ENCODE peak calls at places on chromosomes 13 and 19, in ten cellular contexts. Y is RWPE2; I is PC-3; R is GM23248; N is gastrocnemius medialis; A is left lung; V is CD8-positive, alpha-beta memory T cell; K is adrenal gland; H is CD8-positive, alpha-beta T cell; O is right atrium auricular region. B is an unnamed sample.

GRCh38 chr19:2227415-2228156 is 8.5 kb downstream of the PLEKHJ1 start:
- DNase-seq in Y (no peak), I (no peak), R (no peak), N (no peak), A (no peak), V (no peak), K (no peak), H (no peak), O (no peak), B (no peak)

GRCh38 chr19:8641908-8642547 is 11.6 kb downstream of the NFILZ start:
- DNase-seq in Y (no peak), I (peak; percentile 70), R (peak; percentile 70), N (no peak), A (no peak), V (peak; percentile 49), K (no peak), H (no peak), O (no peak), B (no peak)

GRCh38 chr19:1132625-1133383 is 29.0 kb downstream of the GPX4 start:
- DNase-seq in Y (no peak), I (no peak), R (no peak), N (no peak), A (no peak), V (peak; percentile 36), K (no peak), H (no peak), O (no peak), B (no peak)

GRCh38 chr13:59687028-59687427 is 476.7 kb downstream of the DIAPH3 start:
- DNase-seq in Y (no peak), I (no peak), R (no peak), N (no peak), A (no peak), V (no peak), K (no peak), H (no peak), O (no peak), B (no peak)

GRCh38 chr13:67094952-67095351 is 135.2 kb downstream of the PCDH9 start:
- DNase-seq in Y (no peak), I (no peak), R (no peak), N (no peak), A (no peak), V (no peak), K (no peak), H (no peak), O (no peak), B (no peak)

GRCh38 chr19:46218160-46218559 is 11.4 kb upstream of the IGFL1 start:
- DNase-seq in Y (no peak), I (peak; percentile 39), R (peak; percentile 36), N (no peak), A (no peak), V (no peak), K (peak; percentile 56), H (no peak), O (no peak), B (no peak)

GRCh38 chr19:58154287-58154678 is 3.7 kb upstream of the ZNF329 start:
- DNase-seq in Y (no peak), I (no peak), R (peak; percentile 75), N (no peak), A (peak; percentile 53), V (no peak), K (peak; percentile 61), H (no peak), O (peak; percentile 60), B (no peak)

GRCh38 chr13:110521296-110521680 is 40.2 kb downstream of the RAB20 start:
- DNase-seq in Y (no peak), I (no peak), R (peak; percentile 19), N (no peak), A (no peak), V (no peak), K (no peak), H (no peak), O (no peak), B (no peak)

GRCh38 chr19:6888967-6889366 is 1.6 kb downstream of the ADGRE1 start:
- DNase-seq in Y (no peak), I (no peak), R (no peak), N (no peak), A (no peak), V (no peak), K (no peak), H (no peak), O (no peak), B (no peak)

GRCh38 chr19:6890938-6891337 is 3.6 kb downstream of the ADGRE1 start:
- DNase-seq in Y (no peak), I (no peak), R (no peak), N (no peak), A (no peak), V (peak; percentile 44), K (no peak), H (peak; percentile 5), O (no peak), B (no peak)

GRCh38 chr19:6886272-6886671 is 1.1 kb upstream of the ADGRE1 start:
- DNase-seq in Y (no peak), I (no peak), R (no peak), N (no peak), A (no peak), V (no peak), K (no peak), H (no peak), O (no peak), B (no peak)

GRCh38 chr19:6890421-6890913 is 3.1 kb downstream of the ADGRE1 start:
- DNase-seq in Y (no peak), I (no peak), R (no peak), N (no peak), A (no peak), V (peak; percentile 56), K (no peak), H (peak; percentile 11), O (no peak), B (no peak)

GRCh38 chr19:6887326-6887725 is at the start of gene ADGRE1:
- DNase-seq in Y (no peak), I (no peak), R (no peak), N (no peak), A (peak; percentile 58), V (no peak), K (no peak), H (no peak), O (no peak), B (no peak)
- H3K4me1 ChIP-seq in Y (no peaks in the 10 kb centered on the region), I (no peaks in the 10 kb centered on the region), R (no peaks in the 10 kb centered on the region), N (no peaks in the 10 kb centered on the region), A (peaks cover 42% of the 10 kb centered on the region), V (peaks cover 53% of the 10 kb centered on the region), K (no peaks in the 10 kb centered on the region), H (peaks cover 51% of the 10 kb centered on the region), O (no peaks in the 10 kb centered on the region), B (no peaks in the 10 kb centered on the region)

DNA sequence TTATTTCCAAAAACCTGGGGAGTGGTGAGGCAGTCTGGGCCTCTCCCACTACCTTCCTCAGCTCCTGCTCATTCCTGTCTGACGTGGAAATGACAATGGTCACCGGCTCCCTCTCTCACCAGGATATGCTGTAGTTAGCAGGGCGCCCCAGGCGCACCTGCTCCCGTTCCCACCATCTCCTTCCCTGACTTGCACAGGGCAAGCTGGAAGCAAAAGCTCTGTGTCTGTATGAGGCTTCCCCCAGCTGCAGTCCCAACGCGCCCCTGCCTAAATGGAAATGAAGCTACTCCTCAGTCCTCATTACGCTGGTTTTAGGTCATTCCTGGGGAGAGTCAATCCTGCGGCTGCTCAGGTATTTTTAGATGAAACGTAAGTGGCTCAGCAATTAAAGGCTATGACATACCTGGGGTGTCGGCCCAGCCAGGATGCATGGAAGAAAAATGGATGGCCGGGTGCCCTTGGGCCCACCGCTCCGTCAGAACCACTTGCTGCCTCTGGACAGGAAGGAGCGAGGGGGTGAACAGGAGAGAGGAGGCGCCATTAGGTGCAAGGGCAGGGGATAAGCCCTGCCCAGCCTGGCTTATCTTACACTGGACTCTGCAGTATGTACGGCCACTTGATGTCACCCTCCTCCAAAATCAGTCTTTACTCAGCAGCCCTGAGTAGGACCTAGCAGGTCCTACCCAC is 32.4 kb downstream of the DHRS12 start:
- DNase-seq in Y (no peak), I (no peak), R (no peak), N (no peak), A (no peak), V (no peak), K (no peak), H (no peak), O (peak; percentile 53), B (no peak)
- H3K4me1 ChIP-seq in Y (no peaks in the 10 kb centered on the region), I (no peaks in the 10 kb centered on the region), R (no peaks in the 10 kb centered on the region), N (peaks cover 11% of the 10 kb centered on the region), A (no peaks in the 10 kb centered on the region), V (no peaks in the 10 kb centered on the region), K (peaks cover 4% of the 10 kb centered on the region), H (no peaks in the 10 kb centered on the region), O (no peaks in the 10 kb centered on the region), B (peaks cover 29% of the 10 kb centered on the region)

GRCh38 chr19:13060233-13060963 is 42.3 kb downstream of the LYL1 start:
- DNase-seq in Y (no peak), I (no peak), R (peak; percentile 74), N (no peak), A (no peak), V (no peak), K (peak; percentile 50), H (no peak), O (no peak), B (no peak)

GRCh38 chr19:13058951-13059660 is 43.6 kb downstream of the LYL1 start:
- DNase-seq in Y (no peak), I (no peak), R (no peak), N (peak; percentile 55), A (no peak), V (no peak), K (no peak), H (no peak), O (no peak), B (no peak)

GRCh38 chr19:13063461-13064091 is 39.1 kb downstream of the LYL1 start:
- DNase-seq in Y (no peak), I (no peak), R (no peak), N (peak; percentile 88), A (no peak), V (no peak), K (no peak), H (no peak), O (no peak), B (no peak)

GRCh38 chr19:13062317-13062716 is 40.3 kb downstream of the LYL1 start:
- DNase-seq in Y (no peak), I (no peak), R (no peak), N (no peak), A (no peak), V (no peak), K (no peak), H (no peak), O (no peak), B (no peak)

DNA sequence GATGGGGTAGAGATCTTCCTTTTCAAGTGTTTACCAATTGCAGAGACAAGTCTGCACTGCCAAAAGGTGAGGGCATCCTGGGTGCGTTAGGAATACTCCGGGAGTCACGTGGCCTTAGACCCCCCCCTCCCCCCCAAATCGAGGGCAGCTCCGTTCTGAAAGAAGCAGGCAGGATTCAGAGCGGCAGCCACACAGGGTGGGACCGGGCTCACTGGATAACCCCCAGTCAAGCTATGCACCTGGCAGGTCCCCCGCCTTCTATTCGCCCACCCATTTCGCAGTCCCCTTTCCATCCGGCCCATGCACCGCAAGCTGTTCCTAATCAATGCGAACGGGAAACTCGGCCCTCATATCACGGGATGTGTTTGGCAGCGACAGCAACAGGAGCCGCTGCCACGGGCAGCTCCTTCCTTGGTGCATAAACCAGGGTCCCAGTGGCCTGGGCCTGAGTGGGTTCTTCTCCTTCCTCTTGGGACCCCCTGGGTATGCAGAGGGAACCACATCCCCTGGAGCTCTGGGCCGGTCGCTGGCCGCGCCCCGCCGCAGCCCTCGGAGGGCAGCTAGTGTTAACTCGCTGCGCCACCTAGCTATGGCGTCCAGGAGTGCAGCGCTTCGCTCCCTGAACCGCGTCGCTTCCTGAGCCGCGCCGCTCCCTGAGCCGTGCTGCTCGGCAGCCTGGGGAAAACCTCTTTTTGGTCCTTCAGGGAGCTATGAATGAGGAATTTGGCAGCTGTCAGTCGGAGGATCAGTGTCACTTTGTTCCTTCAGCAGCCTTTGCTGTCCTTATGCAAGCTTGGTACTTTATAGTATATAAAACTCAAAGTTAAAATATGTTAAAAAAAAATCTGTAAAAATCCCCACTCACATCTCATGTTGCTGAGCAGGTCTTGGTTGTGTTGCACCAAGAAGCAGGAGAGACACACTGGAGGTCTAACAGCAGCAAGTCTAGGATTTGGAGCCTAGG is 41.4 kb downstream of the LYL1 start:
- DNase-seq in Y (no peak), I (peak; percentile 95), R (peak; percentile 92), N (peak; percentile 72), A (peak; percentile 84), V (peak; percentile 68), K (peak; percentile 88), H (peak; percentile 74), O (peak; percentile 80), B (peak; percentile 17)
- H3K4me1 ChIP-seq in Y (peaks cover 16% of the 10 kb centered on the region), I (peaks cover 31% of the 10 kb centered on the region), R (peaks cover 41% of the 10 kb centered on the region), N (peaks cover 96% of the 10 kb centered on the region), A (peaks cover 75% of the 10 kb centered on the region), V (peaks cover 16% of the 10 kb centered on the region), K (peaks cover 11% of the 10 kb centered on the region), H (peaks cover 8% of the 10 kb centered on the region), O (no peaks in the 10 kb centered on the region), B (peaks cover 59% of the 10 kb centered on the region)

GRCh38 chr19:49640113-49640898 is at the start of gene RRAS:
- DNase-seq in Y (peak; percentile 99), I (peak; percentile 100), R (peak; percentile 100), N (peak; percentile 100), A (peak; percentile 100), V (peak; percentile 99), K (peak; percentile 100), H (peak; percentile 99), O (peak; percentile 100), B (peak; percentile 99)
- H3K4me1 ChIP-seq in Y (no peaks in the 10 kb centered on the region), I (peaks cover 52% of the 10 kb centered on the region), R (peaks cover 14% of the 10 kb centered on the region), N (peaks cover 37% of the 10 kb centered on the region), A (peaks cover 74% of the 10 kb centered on the region), V (peaks cover 37% of the 10 kb centered on the region), K (peaks cover 29% of the 10 kb centered on the region), H (peaks cover 51% of the 10 kb centered on the region), O (no peaks in the 10 kb centered on the region), B (peaks cover 52% of the 10 kb centered on the region)